ENCODE peak calls at places on chromosomes 4 and X, in four cellular contexts. One of them, this sample, is unnamed.

GRCh38 chr4:112279882-112280315 is 5.8 kb downstream of the TIFA start:
- DNase-seq in IMR-90: peak; percentile 13
- DNase-seq in H9: no peak
- DNase-seq in trophoblast cell: peak; percentile 46
- DNase-seq in this sample: no peak

GRCh38 chrX:52504551-52504950 is 8.9 kb downstream of the XAGE1A start:
- DNase-seq in H9: no peak
- DNase-seq in IMR-90: no peak
- DNase-seq in trophoblast cell: no peak
- DNase-seq in this sample: no peak

GRCh38 chr4:168803727-168804126 is 206.3 kb downstream of the CBR4 start:
- DNase-seq in trophoblast cell: peak; percentile 76
- DNase-seq in IMR-90: peak; percentile 88
- DNase-seq in H9: peak; percentile 40
- DNase-seq in this sample: no peak

GRCh38 chrX:11929476-11929875 is 171.4 kb downstream of the MSL3 start:
- DNase-seq in trophoblast cell: no peak
- DNase-seq in H9: no peak
- DNase-seq in IMR-90: no peak
- DNase-seq in this sample: no peak

GRCh38 chr4:25174674-25175073 is 14.4 kb upstream of the SEPSECS start:
- DNase-seq in IMR-90: peak; percentile 12
- DNase-seq in H9: no peak
- DNase-seq in trophoblast cell: peak; percentile 59
- DNase-seq in this sample: no peak

GRCh38 chr4:128366212-128366611 is 78.6 kb upstream of the PGRMC2 start:
- DNase-seq in H9: no peak
- DNase-seq in IMR-90: no peak
- DNase-seq in trophoblast cell: no peak
- DNase-seq in this sample: no peak

GRCh38 chr4:186144180-186144579 is 39.7 kb downstream of the FAM149A start:
- DNase-seq in trophoblast cell: peak; percentile 22
- DNase-seq in H9: peak; percentile 46
- DNase-seq in IMR-90: peak; percentile 21
- DNase-seq in this sample: peak; percentile 15

GRCh38 chr4:165684177-165684870 is 188.7 kb upstream of the TLL1 start:
- DNase-seq in IMR-90: no peak
- DNase-seq in trophoblast cell: no peak
- DNase-seq in H9: no peak
- DNase-seq in this sample: no peak

GRCh38 chr4:61678297-61678696 is 478.2 kb downstream of the ADGRL3 start:
- DNase-seq in trophoblast cell: no peak
- DNase-seq in H9: no peak
- DNase-seq in IMR-90: no peak
- DNase-seq in this sample: no peak

GRCh38 chr4:88812420-88812819 is 114.8 kb upstream of the NAP1L5 start:
- DNase-seq in IMR-90: no peak
- DNase-seq in H9: no peak
- DNase-seq in trophoblast cell: peak; percentile 11
- DNase-seq in this sample: no peak

GRCh38 chrX:18422325-18422724 is 3.1 kb upstream of the CDKL5 start:
- DNase-seq in IMR-90: peak; percentile 94
- DNase-seq in H9: no peak
- DNase-seq in trophoblast cell: no peak
- DNase-seq in this sample: no peak

GRCh38 chrX:129600981-129601424 is 53.8 kb downstream of the APLN start:
- DNase-seq in IMR-90: peak; percentile 27
- DNase-seq in trophoblast cell: no peak
- DNase-seq in H9: no peak
- DNase-seq in this sample: no peak

GRCh38 chrX:101219840-101220191 is 230 bp downstream of the DRP2 start:
- DNase-seq in trophoblast cell: no peak
- DNase-seq in IMR-90: peak; percentile 71
- DNase-seq in H9: no peak
- DNase-seq in this sample: no peak

GRCh38 chr4:174763454-174764104 is 65.5 kb downstream of the GLRA3 start:
- DNase-seq in trophoblast cell: peak; percentile 15
- DNase-seq in IMR-90: no peak
- DNase-seq in H9: no peak
- DNase-seq in this sample: no peak

GRCh38 chr4:14829795-14830194 is 172.5 kb upstream of the CPEB2 start:
- DNase-seq in trophoblast cell: no peak
- DNase-seq in H9: no peak
- DNase-seq in IMR-90: no peak
- DNase-seq in this sample: no peak

GRCh38 chrX:109281478-109282275 is 200.2 kb downstream of the GUCY2F start:
- DNase-seq in H9: no peak
- DNase-seq in trophoblast cell: no peak
- DNase-seq in IMR-90: no peak
- DNase-seq in this sample: no peak

GRCh38 chr4:108008721-108009120 is 19.0 kb downstream of the HADH start:
- DNase-seq in H9: no peak
- DNase-seq in IMR-90: peak; percentile 81
- DNase-seq in trophoblast cell: peak; percentile 16
- DNase-seq in this sample: no peak

GRCh38 chrX:70044541-70045245 is 5.0 kb downstream of the AWAT2 start:
- DNase-seq in IMR-90: peak; percentile 43
- DNase-seq in H9: no peak
- DNase-seq in trophoblast cell: no peak
- DNase-seq in this sample: no peak

GRCh38 chr4:143357161-143357845 is 20.6 kb downstream of the GAB1 start:
- DNase-seq in IMR-90: no peak
- DNase-seq in H9: no peak
- DNase-seq in trophoblast cell: no peak
- DNase-seq in this sample: no peak

GRCh38 chr4:143359794-143360193 is 23.1 kb downstream of the GAB1 start:
- DNase-seq in trophoblast cell: no peak
- DNase-seq in H9: no peak
- DNase-seq in IMR-90: no peak
- DNase-seq in this sample: no peak

GRCh38 chr4:143356493-143356892 is 19.8 kb downstream of the GAB1 start:
- DNase-seq in trophoblast cell: no peak
- DNase-seq in H9: no peak
- DNase-seq in IMR-90: no peak
- DNase-seq in this sample: no peak

GRCh38 chr4:143358923-143359694 is 22.4 kb downstream of the GAB1 start:
- DNase-seq in trophoblast cell: peak; percentile 68
- DNase-seq in IMR-90: peak; percentile 93
- DNase-seq in H9: no peak
- DNase-seq in this sample: no peak

DNA sequence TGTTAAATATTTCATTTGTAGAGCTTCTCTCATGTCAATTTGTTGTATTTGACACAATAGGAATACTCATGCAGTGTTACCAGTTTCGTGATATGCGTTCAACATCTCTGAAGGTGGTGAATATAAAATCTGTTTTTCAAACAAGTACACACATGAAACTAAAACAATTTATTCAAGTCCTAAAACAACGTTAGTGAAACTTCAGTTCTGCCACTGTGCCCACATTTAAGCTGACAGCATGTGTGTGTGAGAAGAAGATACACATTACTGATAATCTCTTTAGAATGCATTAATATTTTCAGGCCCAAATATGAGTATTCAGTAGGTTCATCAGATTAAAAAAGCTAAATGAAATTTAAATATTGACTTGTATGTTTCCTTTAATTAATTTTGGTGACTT is 21.7 kb downstream of the GAB1 start:
- DNase-seq in trophoblast cell: no peak
- DNase-seq in H9: no peak
- DNase-seq in IMR-90: no peak
- DNase-seq in this sample: no peak
- H3K27ac ChIP-seq in trophoblast cell: no peak overlapping the region
- H3K27ac ChIP-seq in H9: no peak overlapping the region
- H3K27ac ChIP-seq in IMR-90: no peak overlapping the region
- H3K27ac ChIP-seq in this sample: no peak overlapping the region

GRCh38 chr4:153537493-153537960 is 71.4 kb downstream of the TMEM131L start:
- DNase-seq in trophoblast cell: peak; percentile 74
- DNase-seq in H9: no peak
- DNase-seq in IMR-90: no peak
- DNase-seq in this sample: no peak

GRCh38 chr4:153533387-153533786 is 67.2 kb downstream of the TMEM131L start:
- DNase-seq in IMR-90: no peak
- DNase-seq in trophoblast cell: no peak
- DNase-seq in H9: no peak
- DNase-seq in this sample: no peak

GRCh38 chr4:153535735-153536494 is 69.8 kb downstream of the TMEM131L start:
- DNase-seq in trophoblast cell: no peak
- DNase-seq in H9: peak; percentile 64
- DNase-seq in IMR-90: peak; percentile 22
- DNase-seq in this sample: no peak

GRCh38 chr4:153532636-153533035 is 66.5 kb downstream of the TMEM131L start:
- DNase-seq in IMR-90: no peak
- DNase-seq in H9: no peak
- DNase-seq in trophoblast cell: no peak
- DNase-seq in this sample: no peak

DNA sequence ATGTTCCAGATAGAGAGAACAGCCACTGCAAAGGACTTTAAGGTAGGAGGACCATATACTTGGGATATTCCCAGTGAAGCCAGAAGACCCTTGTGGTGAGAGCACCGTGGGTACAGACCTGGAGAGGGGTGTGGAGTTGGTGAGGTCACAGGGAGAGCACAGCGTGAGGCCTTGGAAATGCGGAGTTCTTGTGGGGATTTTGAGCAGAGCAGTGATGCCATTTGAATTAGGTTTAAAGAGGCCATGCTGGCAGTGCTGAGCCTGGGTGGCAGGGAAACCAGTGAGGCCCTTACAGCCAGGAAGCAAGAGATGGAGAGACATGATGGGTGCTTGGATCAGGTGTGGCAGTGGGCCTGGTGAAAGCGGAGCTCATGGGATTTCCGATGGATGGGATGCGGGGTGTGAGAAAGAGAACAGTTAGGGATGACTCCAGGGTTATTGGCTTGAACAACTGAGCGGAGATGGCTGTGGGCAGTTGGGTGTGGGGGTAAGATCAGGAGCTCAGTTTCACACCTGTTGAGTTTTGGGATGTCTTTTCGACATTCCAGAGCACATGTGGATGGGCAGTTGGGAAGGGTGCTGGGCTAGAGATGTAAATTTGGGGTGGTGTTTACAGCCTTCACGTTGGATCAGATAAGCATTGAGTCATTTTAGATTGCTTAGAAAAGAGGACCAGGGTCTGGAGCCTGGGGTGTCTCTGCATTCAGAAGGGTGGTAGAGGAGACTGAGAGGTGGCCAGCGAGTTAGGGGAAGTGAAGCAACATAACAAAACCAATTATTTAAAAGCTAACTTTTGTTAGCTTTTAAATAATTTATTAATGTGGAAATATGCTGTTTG is 68.9 kb downstream of the TMEM131L start:
- DNase-seq in IMR-90: no peak
- DNase-seq in H9: peak; percentile 43
- DNase-seq in trophoblast cell: no peak
- DNase-seq in this sample: no peak
- H4K8ac ChIP-seq in IMR-90: no peak overlapping the region
- H4K8ac ChIP-seq in H9: no peak overlapping the region
- H4K8ac ChIP-seq in trophoblast cell: no peak overlapping the region
- H4K8ac ChIP-seq in this sample: no peak overlapping the region

DNA sequence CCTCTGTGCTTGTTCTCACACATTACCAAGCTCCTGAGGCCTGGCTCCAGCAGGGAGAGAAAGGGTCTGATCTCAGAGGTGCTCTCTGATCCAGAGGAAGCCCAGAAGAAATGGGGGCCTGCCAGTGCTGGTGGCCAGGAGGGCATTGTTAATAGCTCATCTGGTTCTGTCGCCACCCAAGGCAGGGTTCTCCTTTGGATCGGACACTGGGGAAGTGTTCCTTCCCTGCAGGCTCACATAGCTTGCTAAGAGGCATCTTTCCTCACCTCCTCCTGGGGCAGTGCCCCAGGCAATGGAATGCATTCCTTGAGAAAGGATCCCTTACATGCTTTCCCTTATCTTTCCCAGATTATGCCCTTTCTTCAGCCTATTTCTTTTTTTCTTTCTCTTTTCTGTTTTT is 53.8 kb downstream of the RBM47 start:
- DNase-seq in H9: no peak
- DNase-seq in trophoblast cell: peak; percentile 99
- DNase-seq in IMR-90: no peak
- DNase-seq in this sample: no peak
- H3K4me1 ChIP-seq in H9: no peaks in the 10 kb centered on the region
- H3K4me1 ChIP-seq in trophoblast cell: peaks cover 17% of the 10 kb centered on the region
- H3K4me1 ChIP-seq in IMR-90: peaks cover 9% of the 10 kb centered on the region
- H3K4me1 ChIP-seq in this sample: peaks cover 6% of the 10 kb centered on the region

GRCh38 chr4:7426525-7427171 is 8.1 kb downstream of the PSAPL1 start:
- DNase-seq in IMR-90: no peak
- DNase-seq in H9: peak; percentile 23
- DNase-seq in trophoblast cell: no peak
- DNase-seq in this sample: no peak
- H3K27ac ChIP-seq in IMR-90: no peak overlapping the region
- H3K27ac ChIP-seq in H9: no peak overlapping the region
- H3K27ac ChIP-seq in trophoblast cell: no peak overlapping the region
- H3K27ac ChIP-seq in this sample: no peak overlapping the region

GRCh38 chr4:8639777-8640720 is 47.5 kb downstream of the CPZ start:
- DNase-seq in H9: no peak
- DNase-seq in trophoblast cell: no peak
- DNase-seq in IMR-90: no peak
- DNase-seq in this sample: no peak
- H4K8ac ChIP-seq in H9: no peak overlapping the region
- H4K8ac ChIP-seq in trophoblast cell: no peak overlapping the region
- H4K8ac ChIP-seq in IMR-90: no peak overlapping the region
- H4K8ac ChIP-seq in this sample: no peak overlapping the region

GRCh38 chr4:113844369-113844768 is 82.8 kb upstream of the CAMK2D start:
- DNase-seq in H9: no peak
- DNase-seq in IMR-90: no peak
- DNase-seq in trophoblast cell: no peak
- DNase-seq in this sample: no peak

GRCh38 chr4:113846433-113846832 is 84.9 kb upstream of the CAMK2D start:
- DNase-seq in H9: no peak
- DNase-seq in trophoblast cell: no peak
- DNase-seq in IMR-90: no peak
- DNase-seq in this sample: no peak

GRCh38 chr4:113849771-113850170 is 88.2 kb upstream of the CAMK2D start:
- DNase-seq in H9: no peak
- DNase-seq in IMR-90: peak; percentile 61
- DNase-seq in trophoblast cell: no peak
- DNase-seq in this sample: no peak

GRCh38 chr4:113845138-113845537 is 83.6 kb upstream of the CAMK2D start:
- DNase-seq in IMR-90: no peak
- DNase-seq in H9: no peak
- DNase-seq in trophoblast cell: no peak
- DNase-seq in this sample: no peak

DNA sequence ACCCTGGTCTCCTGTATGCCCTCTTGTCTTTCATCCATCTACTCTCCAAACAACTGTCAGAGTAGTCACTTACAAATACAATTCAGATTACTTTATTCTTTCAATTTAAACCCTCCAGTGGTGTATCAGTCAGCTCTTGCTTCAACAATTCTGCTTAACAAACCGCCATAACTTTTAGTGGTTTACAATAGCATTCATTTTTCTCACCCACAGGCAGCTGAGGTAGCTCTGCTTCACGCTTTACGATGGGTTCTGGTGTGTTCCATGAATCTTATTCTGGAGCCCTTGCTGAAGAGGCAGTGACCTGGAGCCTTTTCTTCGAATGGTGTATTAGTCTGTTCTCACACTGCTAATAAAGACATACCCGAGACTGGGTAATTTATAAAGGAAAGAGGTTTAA is 86.2 kb upstream of the CAMK2D start:
- DNase-seq in trophoblast cell: no peak
- DNase-seq in H9: no peak
- DNase-seq in IMR-90: no peak
- DNase-seq in this sample: no peak
- H3K4me1 ChIP-seq in trophoblast cell: no peaks in the 10 kb centered on the region
- H3K4me1 ChIP-seq in H9: no peaks in the 10 kb centered on the region
- H3K4me1 ChIP-seq in IMR-90: peaks cover 2% of the 10 kb centered on the region
- H3K4me1 ChIP-seq in this sample: no peaks in the 10 kb centered on the region

GRCh38 chrX:107596651-107597050 is 31.7 kb upstream of the PRPS1 start:
- DNase-seq in H9: no peak
- DNase-seq in trophoblast cell: no peak
- DNase-seq in IMR-90: no peak
- DNase-seq in this sample: no peak
- H3K27ac ChIP-seq in H9: no peak overlapping the region
- H3K27ac ChIP-seq in trophoblast cell: no peak overlapping the region
- H3K27ac ChIP-seq in IMR-90: no peak overlapping the region
- H3K27ac ChIP-seq in this sample: no peak overlapping the region

This sample was measured in neuronal stem cell.